ENCODE peak calls at places on chromosome 6, in seven cellular contexts. B is lower leg skin, Z is cardiac muscle cell, R is fibroblast of the aortic adventitia, D is uterus, M is adrenal gland, O is heart right ventricle. A is an unnamed sample.
A peak's percentile ranks its signal among the peaks of the same experiment; 100 is the strongest.

GRCh38 chr6:82783587-82784253 is 281.9 kb downstream of the UBE3D start:
- DNase-seq in R (no peak), O (no peak), B (no peak), Z (peak; percentile 42), D (no peak), M (no peak), A (no peak)

GRCh38 chr6:26199057-26199772 is 112.0 kb downstream of the HFE start:
- DNase-seq in Z (peak; percentile 87), D (peak; percentile 62), B (peak; percentile 92), R (peak; percentile 98), O (peak; percentile 66), M (peak; percentile 67), A (peak; percentile 94)

GRCh38 chr6:43180985-43181384 is 1.0 kb upstream of the CUL9 start:
- DNase-seq in M (no peak), Z (no peak), O (no peak), D (no peak), B (no peak), R (no peak), A (no peak)

GRCh38 chr6:68122032-68122431 is 513.0 kb upstream of the ADGRB3 start:
- DNase-seq in B (no peak), M (no peak), Z (no peak), D (no peak), R (no peak), O (no peak), A (no peak)

GRCh38 chr6:68077661-68078060 is 557.4 kb upstream of the ADGRB3 start:
- DNase-seq in Z (no peak), M (no peak), D (no peak), O (no peak), R (no peak), B (no peak), A (no peak)

GRCh38 chr6:139112561-139112960 is 22.3 kb upstream of the HECA start:
- DNase-seq in R (no peak), M (no peak), Z (no peak), O (no peak), D (no peak), B (no peak), A (peak; percentile 4)

GRCh38 chr6:77467038-77467437 is 3.7 kb upstream of the HTR1B start:
- DNase-seq in O (no peak), D (no peak), M (no peak), Z (peak; percentile 10), B (no peak), R (no peak), A (no peak)

GRCh38 chr6:76792394-76792793 is 670.9 kb downstream of the HTR1B start:
- DNase-seq in M (no peak), O (no peak), Z (no peak), D (no peak), R (no peak), B (no peak), A (no peak)

GRCh38 chr6:89140347-89141159 is 5.3 kb upstream of the PM20D2 start:
- DNase-seq in O (no peak), R (peak; percentile 15), M (no peak), Z (no peak), B (no peak), D (no peak), A (no peak)

GRCh38 chr6:50145125-50145524 is 95.4 kb upstream of the DEFB112 start:
- DNase-seq in B (no peak), O (no peak), R (no peak), D (no peak), M (no peak), Z (peak; percentile 24), A (no peak)
- TF ChIP-seq CTCF in B (no peak), O (no peak), R (peak; percentile 23), D (no peak), M (peak; percentile 39), Z (peak; percentile 32), A (peak; percentile 31)

GRCh38 chr6:38169221-38169674 is 349.7 kb downstream of the ZFAND3 start:
- DNase-seq in M (no peak), D (no peak), Z (no peak), O (no peak), R (no peak), B (no peak), A (no peak)
- TF ChIP-seq CTCF in M (no peak), D (no peak), Z (no peak), O (no peak), R (no peak), B (no peak), A (no peak)

DNA sequence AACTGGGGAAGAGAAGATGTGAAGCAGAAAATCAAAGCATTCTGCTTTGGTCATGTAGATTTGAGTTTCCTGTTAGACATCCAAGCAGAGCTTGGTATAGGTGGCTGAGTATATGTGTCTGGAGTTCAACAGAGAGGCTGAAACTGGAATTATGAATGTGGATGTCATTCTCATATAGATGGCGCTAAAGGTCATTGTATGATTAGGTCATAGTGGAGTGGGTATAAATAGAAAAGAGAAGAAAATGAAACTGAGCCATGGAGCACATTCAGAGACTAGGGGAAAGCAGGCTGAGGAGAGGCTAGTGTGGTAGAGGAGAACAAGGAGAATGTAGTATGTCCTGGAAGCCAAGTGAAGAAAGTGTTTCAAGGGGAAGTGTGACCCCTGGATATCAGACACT is 295.6 kb upstream of the PLN start:
- DNase-seq in R (no peak), M (no peak), D (no peak), O (no peak), B (no peak), Z (no peak), A (no peak)
- TF ChIP-seq CTCF in R (no peak), M (no peak), D (no peak), O (no peak), B (no peak), Z (no peak), A (no peak)

GRCh38 chr6:168154263-168154917 is 75.4 kb upstream of the FRMD1 start:
- DNase-seq in M (no peak), R (no peak), Z (no peak), O (no peak), B (peak; percentile 70), D (no peak), A (no peak)
- TF ChIP-seq CTCF in M (no peak), R (no peak), Z (no peak), O (no peak), B (no peak), D (no peak), A (no peak)

GRCh38 chr6:170403451-170403850 is 96.9 kb downstream of the FAM120B start:
- DNase-seq in R (peak; percentile 27), O (no peak), D (no peak), Z (peak; percentile 72), B (no peak), M (no peak), A (no peak)
- TF ChIP-seq CTCF in R (no peak), O (no peak), D (no peak), Z (no peak), B (no peak), M (no peak), A (no peak)

GRCh38 chr6:164663634-164664033 is 645.8 kb downstream of the C6orf118 start:
- DNase-seq in O (no peak), B (no peak), Z (no peak), D (no peak), M (no peak), R (no peak), A (no peak)
- TF ChIP-seq CTCF in O (no peak), B (no peak), Z (no peak), D (no peak), M (no peak), R (no peak), A (no peak)

GRCh38 chr6:8908638-8909037 is 473.3 kb upstream of the SLC35B3 start:
- DNase-seq in D (no peak), M (no peak), Z (no peak), B (no peak), R (no peak), O (no peak), A (no peak)
- TF ChIP-seq CTCF in D (no peak), M (no peak), Z (no peak), B (no peak), R (no peak), O (no peak), A (no peak)